ENCODE peak calls at places on chromosome 21, in nine cellular contexts. One of them, this sample, is unnamed.

GRCh38 chr21:44478801-44479167 is 23.5 kb downstream of the LRRC3 start:
- DNase-seq in glutamatergic neuron: no peak
- DNase-seq in testis: no peak
- DNase-seq in dorsolateral prefrontal cortex: no peak
- DNase-seq in NCI-H2171: no peak
- DNase-seq in AG10803: no peak
- DNase-seq in dermis blood vessel endothelial cell: no peak
- DNase-seq in NCI-H82: no peak
- DNase-seq in NCI-H526: no peak
- DNase-seq in this sample: no peak

GRCh38 chr21:34996304-34997081 is 52.6 kb downstream of the RUNX1 start:
- DNase-seq in AG10803: peak; percentile 83
- DNase-seq in NCI-H82: no peak
- DNase-seq in NCI-H526: no peak
- DNase-seq in testis: peak; percentile 37
- DNase-seq in glutamatergic neuron: no peak
- DNase-seq in NCI-H2171: no peak
- DNase-seq in dorsolateral prefrontal cortex: no peak
- DNase-seq in dermis blood vessel endothelial cell: no peak
- DNase-seq in this sample: no peak

GRCh38 chr21:44800971-44801467 is 601 bp downstream of the UBE2G2 start:
- DNase-seq in NCI-H82: peak; percentile 60
- DNase-seq in dermis blood vessel endothelial cell: peak; percentile 51
- DNase-seq in NCI-H2171: no peak
- DNase-seq in NCI-H526: peak; percentile 47
- DNase-seq in AG10803: peak; percentile 32
- DNase-seq in dorsolateral prefrontal cortex: no peak
- DNase-seq in glutamatergic neuron: no peak
- DNase-seq in testis: no peak
- DNase-seq in this sample: peak; percentile 81

GRCh38 chr21:32216293-32216692 is 62.6 kb downstream of the MIS18A start:
- DNase-seq in testis: no peak
- DNase-seq in glutamatergic neuron: no peak
- DNase-seq in AG10803: no peak
- DNase-seq in dermis blood vessel endothelial cell: no peak
- DNase-seq in NCI-H82: no peak
- DNase-seq in NCI-H2171: no peak
- DNase-seq in dorsolateral prefrontal cortex: no peak
- DNase-seq in NCI-H526: no peak
- DNase-seq in this sample: peak; percentile 7

GRCh38 chr21:14757533-14758327 is 211.6 kb upstream of the SAMSN1 start:
- DNase-seq in AG10803: no peak
- DNase-seq in dermis blood vessel endothelial cell: no peak
- DNase-seq in glutamatergic neuron: no peak
- DNase-seq in testis: no peak
- DNase-seq in NCI-H2171: no peak
- DNase-seq in NCI-H526: no peak
- DNase-seq in NCI-H82: no peak
- DNase-seq in dorsolateral prefrontal cortex: no peak
- DNase-seq in this sample: no peak

GRCh38 chr21:42218836-42219605 is at the start of gene ABCG1:
- DNase-seq in NCI-H82: peak; percentile 64
- DNase-seq in dorsolateral prefrontal cortex: peak; percentile 60
- DNase-seq in NCI-H526: peak; percentile 80
- DNase-seq in NCI-H2171: no peak
- DNase-seq in AG10803: no peak
- DNase-seq in glutamatergic neuron: peak; percentile 73
- DNase-seq in testis: peak; percentile 40
- DNase-seq in dermis blood vessel endothelial cell: peak; percentile 60
- DNase-seq in this sample: peak; percentile 86

GRCh38 chr21:31193761-31194160 is 150.3 kb downstream of the TIAM1 start:
- DNase-seq in NCI-H82: peak; percentile 10
- DNase-seq in dorsolateral prefrontal cortex: no peak
- DNase-seq in dermis blood vessel endothelial cell: no peak
- DNase-seq in AG10803: no peak
- DNase-seq in NCI-H526: peak; percentile 37
- DNase-seq in NCI-H2171: no peak
- DNase-seq in glutamatergic neuron: no peak
- DNase-seq in testis: peak; percentile 49
- DNase-seq in this sample: no peak

GRCh38 chr21:41961282-41961701 is 7.5 kb upstream of the C2CD2 start:
- DNase-seq in NCI-H526: no peak
- DNase-seq in AG10803: no peak
- DNase-seq in dermis blood vessel endothelial cell: peak; percentile 95
- DNase-seq in NCI-H2171: no peak
- DNase-seq in glutamatergic neuron: no peak
- DNase-seq in testis: no peak
- DNase-seq in NCI-H82: peak; percentile 62
- DNase-seq in dorsolateral prefrontal cortex: no peak
- DNase-seq in this sample: no peak

GRCh38 chr21:38165466-38166213 is 91.2 kb upstream of the KCNJ15 start:
- DNase-seq in dermis blood vessel endothelial cell: peak; percentile 41
- DNase-seq in testis: no peak
- DNase-seq in dorsolateral prefrontal cortex: no peak
- DNase-seq in AG10803: peak; percentile 87
- DNase-seq in NCI-H526: no peak
- DNase-seq in NCI-H82: no peak
- DNase-seq in NCI-H2171: no peak
- DNase-seq in glutamatergic neuron: peak; percentile 46
- DNase-seq in this sample: peak; percentile 83

GRCh38 chr21:38838598-38839369 is 33.1 kb downstream of the ETS2 start:
- DNase-seq in AG10803: no peak
- DNase-seq in NCI-H2171: no peak
- DNase-seq in dorsolateral prefrontal cortex: no peak
- DNase-seq in NCI-H82: no peak
- DNase-seq in glutamatergic neuron: no peak
- DNase-seq in testis: no peak
- DNase-seq in dermis blood vessel endothelial cell: no peak
- DNase-seq in NCI-H526: no peak
- DNase-seq in this sample: no peak

GRCh38 chr21:29418813-29419212 is 120.1 kb downstream of the BACH1 start:
- DNase-seq in dorsolateral prefrontal cortex: no peak
- DNase-seq in testis: no peak
- DNase-seq in NCI-H2171: no peak
- DNase-seq in glutamatergic neuron: no peak
- DNase-seq in AG10803: no peak
- DNase-seq in NCI-H526: no peak
- DNase-seq in dermis blood vessel endothelial cell: no peak
- DNase-seq in NCI-H82: no peak
- DNase-seq in this sample: no peak

GRCh38 chr21:33449650-33450049 is 30.1 kb downstream of the TMEM50B start:
- DNase-seq in NCI-H82: no peak
- DNase-seq in testis: no peak
- DNase-seq in NCI-H526: no peak
- DNase-seq in dorsolateral prefrontal cortex: no peak
- DNase-seq in glutamatergic neuron: no peak
- DNase-seq in AG10803: no peak
- DNase-seq in NCI-H2171: no peak
- DNase-seq in dermis blood vessel endothelial cell: no peak
- DNase-seq in this sample: no peak

GRCh38 chr21:17802568-17802967 is 16.6 kb downstream of the C21orf91 start:
- DNase-seq in NCI-H82: no peak
- DNase-seq in glutamatergic neuron: no peak
- DNase-seq in dorsolateral prefrontal cortex: no peak
- DNase-seq in AG10803: peak; percentile 76
- DNase-seq in dermis blood vessel endothelial cell: no peak
- DNase-seq in testis: no peak
- DNase-seq in NCI-H2171: no peak
- DNase-seq in NCI-H526: no peak
- DNase-seq in this sample: peak; percentile 9

GRCh38 chr21:15227919-15228318 is 163.1 kb upstream of the NRIP1 start:
- DNase-seq in NCI-H2171: no peak
- DNase-seq in glutamatergic neuron: no peak
- DNase-seq in testis: no peak
- DNase-seq in NCI-H82: no peak
- DNase-seq in dermis blood vessel endothelial cell: no peak
- DNase-seq in AG10803: no peak
- DNase-seq in NCI-H526: no peak
- DNase-seq in dorsolateral prefrontal cortex: no peak
- DNase-seq in this sample: no peak

GRCh38 chr21:34197561-34197960 is 124.2 kb downstream of the MRPS6 start:
- DNase-seq in testis: no peak
- DNase-seq in dorsolateral prefrontal cortex: no peak
- DNase-seq in NCI-H82: no peak
- DNase-seq in AG10803: no peak
- DNase-seq in NCI-H526: no peak
- DNase-seq in dermis blood vessel endothelial cell: no peak
- DNase-seq in NCI-H2171: no peak
- DNase-seq in glutamatergic neuron: no peak
- DNase-seq in this sample: no peak